ENCODE peak calls at places on chromosome 3, in four cellular contexts. One of them, this sample, is unnamed.

GRCh38 chr3:55483196-55484095 is 3.7 kb downstream of the WNT5A start:
- DNase-seq in upper lobe of left lung: no peak
- DNase-seq in upper lobe of right lung: no peak
- DNase-seq in A549: no peak
- DNase-seq in this sample: no peak

GRCh38 chr3:121630355-121630754 is 30.3 kb downstream of the HCLS1 start:
- DNase-seq in upper lobe of left lung: no peak
- DNase-seq in upper lobe of right lung: no peak
- DNase-seq in A549: no peak
- DNase-seq in this sample: no peak

GRCh38 chr3:45311953-45312795 is 76.2 kb upstream of the LARS2 start:
- DNase-seq in upper lobe of left lung: no peak
- DNase-seq in upper lobe of right lung: no peak
- DNase-seq in A549: no peak
- DNase-seq in this sample: no peak

GRCh38 chr3:157445897-157446296 is 9.2 kb downstream of the PTX3 start:
- DNase-seq in upper lobe of left lung: no peak
- DNase-seq in upper lobe of right lung: no peak
- DNase-seq in A549: no peak
- DNase-seq in this sample: no peak

GRCh38 chr3:10273697-10274305 is 18.9 kb downstream of the GHRL start:
- DNase-seq in upper lobe of left lung: no peak
- DNase-seq in upper lobe of right lung: no peak
- DNase-seq in A549: no peak
- DNase-seq in this sample: peak; percentile 55

GRCh38 chr3:169891886-169892285 is 19.5 kb upstream of the SAMD7 start:
- DNase-seq in upper lobe of left lung: no peak
- DNase-seq in upper lobe of right lung: no peak
- DNase-seq in A549: no peak
- DNase-seq in this sample: no peak

GRCh38 chr3:136350132-136350531 is 100.0 kb downstream of the PCCB start:
- DNase-seq in upper lobe of left lung: no peak
- DNase-seq in upper lobe of right lung: no peak
- DNase-seq in A549: no peak
- DNase-seq in this sample: no peak

GRCh38 chr3:112568642-112569041 is 6.8 kb downstream of the SLC35A5 start:
- DNase-seq in upper lobe of left lung: no peak
- DNase-seq in upper lobe of right lung: no peak
- DNase-seq in A549: no peak
- DNase-seq in this sample: no peak

GRCh38 chr3:46880884-46881818 is 3.6 kb downstream of the PTH1R start:
- DNase-seq in upper lobe of left lung: no peak
- DNase-seq in upper lobe of right lung: no peak
- DNase-seq in A549: no peak
- DNase-seq in this sample: no peak

GRCh38 chr3:19155375-19155774 is 7.1 kb downstream of the KCNH8 start:
- DNase-seq in upper lobe of left lung: no peak
- DNase-seq in upper lobe of right lung: no peak
- DNase-seq in A549: no peak
- DNase-seq in this sample: no peak

GRCh38 chr3:150581174-150581573 is 21.9 kb upstream of the SELENOT start:
- DNase-seq in upper lobe of left lung: no peak
- DNase-seq in upper lobe of right lung: no peak
- DNase-seq in A549: no peak
- DNase-seq in this sample: no peak

GRCh38 chr3:75136100-75136897 is 521.8 kb upstream of the CNTN3 start:
- DNase-seq in upper lobe of left lung: no peak
- DNase-seq in upper lobe of right lung: no peak
- DNase-seq in A549: no peak
- DNase-seq in this sample: no peak

GRCh38 chr3:127039719-127040118 is 56.8 kb downstream of the PLXNA1 start:
- DNase-seq in upper lobe of left lung: no peak
- DNase-seq in upper lobe of right lung: peak; percentile 59
- DNase-seq in A549: no peak
- DNase-seq in this sample: no peak

GRCh38 chr3:125357032-125357658 is 18.0 kb downstream of the ZNF148 start:
- DNase-seq in upper lobe of left lung: peak; percentile 65
- DNase-seq in upper lobe of right lung: peak; percentile 80
- DNase-seq in A549: peak; percentile 53
- DNase-seq in this sample: no peak

GRCh38 chr3:46298871-46299607 is 54.9 kb upstream of the CCR2 start:
- DNase-seq in upper lobe of left lung: no peak
- DNase-seq in upper lobe of right lung: no peak
- DNase-seq in A549: no peak
- DNase-seq in this sample: no peak

GRCh38 chr3:124629492-124629891 is 100.8 kb upstream of the UMPS start:
- DNase-seq in upper lobe of left lung: no peak
- DNase-seq in upper lobe of right lung: no peak
- DNase-seq in A549: no peak
- DNase-seq in this sample: no peak

GRCh38 chr3:57292159-57292894 is at the start of gene ASB14:
- DNase-seq in upper lobe of left lung: no peak
- DNase-seq in upper lobe of right lung: no peak
- DNase-seq in A549: no peak
- DNase-seq in this sample: no peak

GRCh38 chr3:25557641-25558040 is 107.1 kb downstream of the TOP2B start:
- DNase-seq in upper lobe of left lung: no peak
- DNase-seq in upper lobe of right lung: no peak
- DNase-seq in A549: no peak
- DNase-seq in this sample: no peak

GRCh38 chr3:13626396-13626795 is 77.5 kb downstream of the FBLN2 start:
- DNase-seq in upper lobe of left lung: no peak
- DNase-seq in upper lobe of right lung: no peak
- DNase-seq in A549: no peak
- DNase-seq in this sample: no peak

GRCh38 chr3:119809249-119810017 is 27.5 kb downstream of the NR1I2 start:
- DNase-seq in upper lobe of left lung: no peak
- DNase-seq in upper lobe of right lung: no peak
- DNase-seq in A549: no peak
- DNase-seq in this sample: no peak
- H3K4me3 ChIP-seq in upper lobe of left lung: peak overlapping the region; percentile 54
- H3K4me3 ChIP-seq in upper lobe of right lung: peak overlapping the region; percentile 52
- H3K4me3 ChIP-seq in A549: no peak overlapping the region
- H3K4me3 ChIP-seq in this sample: no peak overlapping the region

DNA sequence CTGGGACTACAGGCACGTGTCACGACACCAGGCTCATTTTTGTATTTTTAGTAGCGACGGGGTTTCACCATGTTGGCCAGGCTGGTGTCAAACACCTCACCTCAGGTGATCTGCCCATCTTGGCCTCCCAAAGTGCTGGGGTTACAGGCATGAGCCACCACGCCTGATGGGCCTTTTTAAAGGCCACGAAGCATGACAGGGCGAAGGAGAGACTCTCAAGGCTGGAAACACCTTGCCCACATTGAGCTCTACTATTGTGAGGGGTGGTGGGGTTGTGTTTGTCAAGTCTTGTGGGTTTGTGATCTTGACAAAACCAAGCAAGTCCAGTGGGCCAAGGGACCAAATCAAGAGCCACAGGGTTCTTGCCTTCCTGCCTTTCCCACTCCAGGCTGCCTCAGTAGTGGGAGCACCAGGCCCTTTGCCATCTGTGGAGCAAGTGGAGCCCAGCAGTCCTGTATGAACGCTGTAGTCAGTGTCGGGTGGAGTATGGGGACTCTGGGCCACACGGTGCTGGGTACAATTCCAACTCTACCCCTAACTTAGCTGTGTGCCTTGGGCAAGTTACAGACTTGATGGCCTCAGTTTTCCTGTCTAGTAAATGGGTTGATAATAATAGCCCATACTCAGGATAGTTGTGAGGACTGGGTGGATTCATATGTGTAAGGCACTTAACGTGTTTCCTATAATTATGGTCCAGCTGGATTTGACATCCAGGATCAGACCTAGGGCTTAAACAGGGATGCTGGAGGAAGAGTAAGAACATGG is 33.3 kb downstream of the EDEM1 start:
- DNase-seq in upper lobe of left lung: no peak
- DNase-seq in upper lobe of right lung: no peak
- DNase-seq in A549: no peak
- DNase-seq in this sample: no peak
- TF ChIP-seq CTCF in upper lobe of left lung: no peak
- TF ChIP-seq CTCF in upper lobe of right lung: no peak
- TF ChIP-seq CTCF in A549: no peak
- TF ChIP-seq CTCF in this sample: no peak

GRCh38 chr3:42502429-42503250 is at the start of gene VIPR1:
- DNase-seq in upper lobe of left lung: peak; percentile 92
- DNase-seq in upper lobe of right lung: peak; percentile 95
- DNase-seq in A549: peak; percentile 65
- DNase-seq in this sample: peak; percentile 55

GRCh38 chr3:42504334-42505202 is 2.1 kb downstream of the VIPR1 start:
- DNase-seq in upper lobe of left lung: peak; percentile 19
- DNase-seq in upper lobe of right lung: peak; percentile 40
- DNase-seq in A549: no peak
- DNase-seq in this sample: no peak

GRCh38 chr3:42503957-42504333 is 1.5 kb downstream of the VIPR1 start:
- DNase-seq in upper lobe of left lung: peak; percentile 15
- DNase-seq in upper lobe of right lung: peak; percentile 21
- DNase-seq in A549: no peak
- DNase-seq in this sample: no peak

GRCh38 chr3:42501681-42502428 is 588 bp upstream of the VIPR1 start:
- DNase-seq in upper lobe of left lung: peak; percentile 84
- DNase-seq in upper lobe of right lung: peak; percentile 87
- DNase-seq in A549: no peak
- DNase-seq in this sample: no peak

DNA sequence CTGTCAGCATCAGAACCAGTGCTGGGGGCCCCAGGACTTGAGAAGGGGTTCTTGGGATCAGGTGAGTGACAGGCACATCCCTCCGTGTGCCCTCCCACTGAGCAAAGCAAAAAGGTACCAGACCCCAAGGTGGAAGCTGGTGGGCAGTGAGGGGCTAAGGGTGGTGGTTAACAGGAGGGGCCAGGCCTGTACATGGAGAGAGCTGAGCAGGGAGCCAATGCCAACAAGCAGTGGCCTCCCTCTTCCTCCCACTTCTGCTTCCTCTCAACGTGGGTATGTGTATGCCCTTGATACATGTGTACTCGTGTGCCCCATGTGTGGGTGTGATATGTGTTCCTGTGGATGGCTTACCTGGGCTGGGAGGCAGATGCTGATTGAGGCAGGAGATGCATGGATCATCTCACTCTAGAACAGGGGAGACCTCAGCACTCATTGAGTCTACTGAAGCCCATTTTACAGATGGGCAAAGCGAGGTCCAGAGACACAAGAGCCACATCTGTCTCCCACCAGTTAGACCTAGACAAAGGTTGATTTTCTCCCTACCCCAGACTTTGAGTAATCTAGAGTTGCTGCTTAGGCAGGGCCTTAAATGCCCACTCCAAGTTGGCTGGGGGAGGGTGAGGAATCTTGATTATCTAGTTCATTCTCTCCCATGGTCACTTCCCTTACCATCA is 945 bp downstream of the VIPR1 start:
- DNase-seq in upper lobe of left lung: peak; percentile 16
- DNase-seq in upper lobe of right lung: no peak
- DNase-seq in A549: no peak
- DNase-seq in this sample: no peak
- H3K4me3 ChIP-seq in upper lobe of left lung: peak overlapping the region; percentile 61
- H3K4me3 ChIP-seq in upper lobe of right lung: peak overlapping the region; percentile 60
- H3K4me3 ChIP-seq in A549: no peak overlapping the region
- H3K4me3 ChIP-seq in this sample: peak overlapping the region; percentile 62

DNA sequence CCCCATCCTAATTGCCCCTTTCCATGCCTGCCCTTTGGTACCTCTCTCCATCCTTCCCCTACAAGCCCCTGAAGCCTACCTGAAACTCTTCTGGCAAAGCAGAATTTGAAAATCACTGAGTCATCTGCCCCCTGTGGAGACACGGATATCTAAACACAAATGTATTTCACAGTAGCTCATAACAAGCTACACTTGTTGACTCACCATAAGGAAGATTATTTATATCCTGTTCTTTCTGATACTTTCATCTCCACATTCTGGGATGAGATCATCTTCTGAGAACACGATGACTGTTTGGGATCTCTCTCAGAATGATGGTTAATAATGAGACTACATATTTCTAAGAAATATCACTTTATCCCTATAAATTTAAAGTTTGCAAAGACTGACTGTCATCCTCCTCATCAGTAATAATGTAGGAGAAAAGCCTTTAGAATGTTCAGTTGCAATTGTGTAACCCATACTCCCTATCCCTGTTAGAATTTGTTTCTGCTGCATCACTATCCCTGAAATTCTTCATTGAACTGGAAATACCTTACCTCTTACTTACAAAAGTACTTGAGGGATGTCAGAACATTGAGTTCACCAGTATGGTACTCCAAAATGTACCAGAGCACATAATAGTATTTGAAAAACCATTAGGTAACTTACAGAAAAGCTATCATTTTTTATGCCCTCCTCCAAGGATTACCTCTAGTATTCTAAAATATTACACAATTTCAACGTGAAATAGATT is 116.1 kb upstream of the IL12A start:
- DNase-seq in upper lobe of left lung: no peak
- DNase-seq in upper lobe of right lung: no peak
- DNase-seq in A549: peak; percentile 84
- DNase-seq in this sample: peak; percentile 34
- TF ChIP-seq CTCF in upper lobe of left lung: no peak
- TF ChIP-seq CTCF in upper lobe of right lung: no peak
- TF ChIP-seq CTCF in A549: no peak
- TF ChIP-seq CTCF in this sample: no peak

This sample was measured in LNCaP clone FGC.